ENCODE peak calls at places on chromosome 18, in five cellular contexts. K is chondrocyte, T is cardiac fibroblast, Z is cardiac muscle cell, P is epithelial cell of esophagus. E is an unnamed sample.

GRCh38 chr18:5155907-5156287 is 41.2 kb downstream of the AKAIN1 start:
- DNase-seq in K (no peak), T (no peak), Z (no peak), P (no peak), E (no peak)

GRCh38 chr18:58929206-58929605 is 64.5 kb downstream of the ZNF532 start:
- DNase-seq in K (no peak), T (no peak), Z (no peak), P (no peak), E (no peak)

GRCh38 chr18:27860701-27861107 is 316.2 kb downstream of the CDH2 start:
- DNase-seq in K (no peak), T (peak), Z (peak), P (peak), E (no peak)

GRCh38 chr18:41347057-41347456 is 608.0 kb upstream of the PIK3C3 start:
- DNase-seq in K (no peak), T (peak), Z (no peak), P (no peak), E (no peak)

GRCh38 chr18:59056706-59057492 is 82.8 kb upstream of the SEC11C start:
- DNase-seq in K (no peak), T (peak), Z (peak), P (peak), E (peak)

GRCh38 chr18:8843005-8843404 is 137.6 kb downstream of the MTCL1 start:
- DNase-seq in K (no peak), T (no peak), Z (no peak), P (no peak), E (no peak)

GRCh38 chr18:8107426-8107825 is 501.8 kb upstream of the RAB12 start:
- DNase-seq in K (no peak), T (no peak), Z (no peak), P (no peak), E (no peak)

GRCh38 chr18:39360072-39360471 is 1794.5 kb upstream of the CELF4 start:
- DNase-seq in K (no peak), T (no peak), Z (no peak), P (no peak), E (no peak)

GRCh38 chr18:23099621-23100020 is 35.7 kb upstream of the CABLES1 start:
- DNase-seq in K (peak), T (no peak), Z (no peak), P (peak), E (no peak)

GRCh38 chr18:58618822-58619553 is 9.9 kb downstream of the ALPK2 start:
- DNase-seq in K (no peak), T (no peak), Z (no peak), P (no peak), E (no peak)

GRCh38 chr18:986071-986470 is 81.4 kb downstream of the ADCYAP1 start:
- DNase-seq in K (no peak), T (no peak), Z (no peak), P (no peak), E (no peak)

GRCh38 chr18:42828881-42829280 is 286.6 kb downstream of the RIT2 start:
- DNase-seq in K (no peak), T (no peak), Z (no peak), P (no peak), E (no peak)

GRCh38 chr18:39799010-39799409 is 2156.0 kb upstream of the PIK3C3 start:
- DNase-seq in K (no peak), T (peak), Z (no peak), P (peak), E (no peak)

GRCh38 chr18:68555935-68556334 is 159.0 kb downstream of the TMX3 start:
- DNase-seq in K (no peak), T (no peak), Z (no peak), P (peak), E (no peak)

GRCh38 chr18:68172842-68173549 is 541.9 kb downstream of the TMX3 start:
- DNase-seq in K (peak), T (no peak), Z (peak), P (peak), E (no peak)

GRCh38 chr18:30328839-30329238 is 713.7 kb downstream of the DSC3 start:
- DNase-seq in K (no peak), T (no peak), Z (no peak), P (peak), E (no peak)

GRCh38 chr18:58528011-58528367 is 100.9 kb downstream of the ALPK2 start:
- DNase-seq in K (no peak), T (peak), Z (no peak), P (no peak), E (no peak)

GRCh38 chr18:59837586-59837985 is 62.2 kb upstream of the PMAIP1 start:
- DNase-seq in K (no peak), T (peak), Z (peak), P (peak), E (peak)

GRCh38 chr18:21998531-21998930 is 170.9 kb upstream of the GATA6 start:
- DNase-seq in K (no peak), T (no peak), Z (peak), P (no peak), E (no peak)

GRCh38 chr18:52657063-52657462 is 317.1 kb downstream of the DCC start:
- DNase-seq in K (no peak), T (no peak), Z (no peak), P (no peak), E (no peak)

GRCh38 chr18:35694803-35695202 is 113.3 kb downstream of the GALNT1 start:
- DNase-seq in K (no peak), T (no peak), Z (no peak), P (no peak), E (no peak)

GRCh38 chr18:8359076-8359475 is 250.2 kb upstream of the RAB12 start:
- DNase-seq in K (no peak), T (no peak), Z (no peak), P (no peak), E (no peak)

GRCh38 chr18:2515408-2515807 is 55.9 kb downstream of the METTL4 start:
- DNase-seq in K (no peak), T (peak), Z (no peak), P (peak), E (no peak)

GRCh38 chr18:27315001-27315400 is 129.9 kb upstream of the CHST9 start:
- DNase-seq in K (no peak), T (no peak), Z (no peak), P (peak), E (no peak)

GRCh38 chr18:48676756-48677368 is 138.0 kb downstream of the CTIF start:
- DNase-seq in K (peak), T (peak), Z (peak), P (peak), E (no peak)

GRCh38 chr18:49859006-49859359 is 45.6 kb upstream of the ACAA2 start:
- DNase-seq in K (no peak), T (no peak), Z (no peak), P (no peak), E (no peak)
- TF ChIP-seq CTCF in K (peak), T (no peak), Z (no peak), P (no peak), E (no peak)

GRCh38 chr18:24497052-24497754 is 36.8 kb downstream of the HRH4 start:
- DNase-seq in K (no peak), T (peak), Z (no peak), P (peak), E (no peak)
- TF ChIP-seq CTCF in K (no peak), T (no peak), Z (no peak), P (no peak), E (no peak)

GRCh38 chr18:12532661-12533060 is 124.9 kb downstream of the PRELID3A start:
- DNase-seq in K (no peak), T (no peak), Z (peak), P (no peak), E (no peak)

GRCh38 chr18:12534820-12535219 is 123.1 kb downstream of the SPIRE1 start:
- DNase-seq in K (no peak), T (no peak), Z (no peak), P (peak), E (no peak)

GRCh38 chr18:12531747-12532146 is 124.0 kb downstream of the PRELID3A start:
- DNase-seq in K (no peak), T (no peak), Z (no peak), P (peak), E (no peak)
- TF ChIP-seq CTCF in K (peak), T (no peak), Z (peak), P (peak), E (peak)

GRCh38 chr18:37538526-37539205 is 26.9 kb downstream of the CELF4 start:
- DNase-seq in K (no peak), T (no peak), Z (no peak), P (no peak), E (no peak)

GRCh38 chr18:37535968-37536367 is 29.6 kb downstream of the CELF4 start:
- DNase-seq in K (no peak), T (peak), Z (no peak), P (no peak), E (no peak)

GRCh38 chr18:37539236-37539635 is 26.4 kb downstream of the CELF4 start:
- DNase-seq in K (no peak), T (no peak), Z (no peak), P (no peak), E (no peak)

GRCh38 chr18:37536646-37537045 is 29.0 kb downstream of the CELF4 start:
- DNase-seq in K (no peak), T (no peak), Z (no peak), P (no peak), E (no peak)

GRCh38 chr18:37537868-37538525 is 27.6 kb downstream of the CELF4 start:
- DNase-seq in K (no peak), T (peak), Z (peak), P (peak), E (peak)
- TF ChIP-seq CTCF in K (peak), T (peak), Z (peak), P (peak), E (peak)

GRCh38 chr18:65202091-65202490 is 548.7 kb upstream of the CDH7 start:
- DNase-seq in K (no peak), T (no peak), Z (no peak), P (no peak), E (no peak)

GRCh38 chr18:65206551-65207260 is 544.1 kb upstream of the CDH7 start:
- DNase-seq in K (peak), T (no peak), Z (peak), P (no peak), E (no peak)
- TF ChIP-seq CTCF in K (no peak), T (no peak), Z (no peak), P (no peak), E (no peak)

GRCh38 chr18:50644807-50645206 is 84.9 kb downstream of the MAPK4 start:
- DNase-seq in K (no peak), T (peak), Z (peak), P (peak), E (no peak)
- TF ChIP-seq CTCF in K (peak), T (peak), Z (peak), P (peak), E (peak)

GRCh38 chr18:50113726-50114125 is 81.2 kb downstream of the MYO5B start:
- DNase-seq in K (no peak), T (no peak), Z (no peak), P (no peak), E (no peak)

GRCh38 chr18:50107468-50107867 is 87.5 kb downstream of the MYO5B start:
- DNase-seq in K (no peak), T (no peak), Z (no peak), P (no peak), E (no peak)

GRCh38 chr18:50114448-50114847 is 80.5 kb downstream of the MYO5B start:
- DNase-seq in K (no peak), T (no peak), Z (no peak), P (no peak), E (no peak)

GRCh38 chr18:50115095-50115494 is 79.9 kb downstream of the MYO5B start:
- DNase-seq in K (no peak), T (no peak), Z (no peak), P (peak), E (no peak)

DNA sequence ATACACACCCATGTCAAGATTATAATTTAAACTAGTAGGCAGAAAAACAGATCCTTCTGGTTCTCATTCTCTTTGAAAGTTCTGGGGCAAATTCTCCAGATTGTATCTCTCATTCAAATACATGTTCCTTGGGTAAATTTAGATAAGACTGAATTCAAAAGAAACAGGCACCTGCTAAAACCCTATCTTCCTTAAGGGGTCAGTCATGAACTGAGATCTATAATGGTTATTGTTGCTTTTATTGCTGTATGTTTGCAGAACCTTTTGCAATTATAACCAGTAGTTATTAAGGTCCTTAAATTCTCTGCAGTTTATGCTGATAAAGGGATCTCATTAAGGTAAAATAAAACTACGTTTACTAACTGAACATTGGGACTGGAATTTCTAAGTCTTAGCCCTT is 83.5 kb downstream of the MYO5B start:
- DNase-seq in K (no peak), T (no peak), Z (no peak), P (peak), E (no peak)
- TF ChIP-seq CTCF in K (peak), T (no peak), Z (no peak), P (peak), E (no peak)

GRCh38 chr18:9950289-9951016 is 36.6 kb downstream of the VAPA start:
- DNase-seq in K (no peak), T (peak), Z (no peak), P (peak), E (peak)

GRCh38 chr18:9949315-9949714 is 35.5 kb downstream of the VAPA start:
- DNase-seq in K (no peak), T (no peak), Z (no peak), P (no peak), E (no peak)

GRCh38 chr18:9952633-9953416 is 39.0 kb downstream of the VAPA start:
- DNase-seq in K (no peak), T (no peak), Z (no peak), P (peak), E (no peak)

GRCh38 chr18:9949861-9950260 is 36.0 kb downstream of the VAPA start:
- DNase-seq in K (no peak), T (no peak), Z (no peak), P (no peak), E (no peak)

GRCh38 chr18:9951022-9951859 is 37.4 kb downstream of the VAPA start:
- DNase-seq in K (no peak), T (peak), Z (peak), P (peak), E (peak)
- TF ChIP-seq CTCF in K (peak), T (peak), Z (peak), P (peak), E (peak)

GRCh38 chr18:74793746-74794145 is 196.1 kb downstream of the ZNF407 start:
- DNase-seq in K (no peak), T (no peak), Z (no peak), P (no peak), E (no peak)

GRCh38 chr18:74788657-74789056 is 191.0 kb downstream of the ZNF407 start:
- DNase-seq in K (no peak), T (no peak), Z (no peak), P (no peak), E (no peak)

GRCh38 chr18:74791501-74792188 is 194.0 kb downstream of the ZNF407 start:
- DNase-seq in K (no peak), T (no peak), Z (no peak), P (no peak), E (no peak)

GRCh38 chr18:74789078-74789477 is 191.4 kb downstream of the ZNF407 start:
- DNase-seq in K (no peak), T (no peak), Z (no peak), P (no peak), E (no peak)

GRCh38 chr18:74790451-74790850 is 192.8 kb downstream of the ZNF407 start:
- DNase-seq in K (no peak), T (no peak), Z (no peak), P (no peak), E (no peak)
- TF ChIP-seq CTCF in K (no peak), T (no peak), Z (no peak), P (no peak), E (no peak)